ENCODE peak calls at places on chromosomes 12 and 14, in five cellular contexts. One of them, this sample, is unnamed.

GRCh38 chr12:80860206-80860605 is 77.5 kb downstream of the LIN7A start:
- DNase-seq in stimulated activated CD4-positive, alpha-beta T cell treated with anti-CD3 and anti-CD28 coated beads, Interleukin-12 subunit alpha, Interleukin-12 subunit beta, amount 100 ng/mL, for 4 hours: no peak
- DNase-seq in substantia nigra: no peak
- DNase-seq in fibroblast of mammary gland: peak; percentile 39
- DNase-seq in neural progenitor cell: no peak
- DNase-seq in this sample: no peak

GRCh38 chr12:15689751-15690191 is 99.4 kb downstream of the EPS8 start:
- DNase-seq in stimulated activated CD4-positive, alpha-beta T cell treated with anti-CD3 and anti-CD28 coated beads, Interleukin-12 subunit alpha, Interleukin-12 subunit beta, amount 100 ng/mL, for 4 hours: no peak
- DNase-seq in substantia nigra: no peak
- DNase-seq in fibroblast of mammary gland: no peak
- DNase-seq in neural progenitor cell: no peak
- DNase-seq in this sample: no peak

GRCh38 chr14:67515386-67516079 is 17.6 kb upstream of the PLEKHH1 start:
- DNase-seq in stimulated activated CD4-positive, alpha-beta T cell treated with anti-CD3 and anti-CD28 coated beads, Interleukin-12 subunit alpha, Interleukin-12 subunit beta, amount 100 ng/mL, for 4 hours: peak; percentile 52
- DNase-seq in substantia nigra: no peak
- DNase-seq in fibroblast of mammary gland: no peak
- DNase-seq in neural progenitor cell: no peak
- DNase-seq in this sample: peak; percentile 40

GRCh38 chr12:52876371-52876770 is 27.6 kb upstream of the KRT78 start:
- DNase-seq in stimulated activated CD4-positive, alpha-beta T cell treated with anti-CD3 and anti-CD28 coated beads, Interleukin-12 subunit alpha, Interleukin-12 subunit beta, amount 100 ng/mL, for 4 hours: no peak
- DNase-seq in substantia nigra: no peak
- DNase-seq in fibroblast of mammary gland: no peak
- DNase-seq in neural progenitor cell: no peak
- DNase-seq in this sample: no peak

GRCh38 chr12:25718081-25718731 is 165.1 kb upstream of the LMNTD1 start:
- DNase-seq in stimulated activated CD4-positive, alpha-beta T cell treated with anti-CD3 and anti-CD28 coated beads, Interleukin-12 subunit alpha, Interleukin-12 subunit beta, amount 100 ng/mL, for 4 hours: no peak
- DNase-seq in substantia nigra: no peak
- DNase-seq in fibroblast of mammary gland: no peak
- DNase-seq in neural progenitor cell: no peak
- DNase-seq in this sample: no peak

GRCh38 chr12:12892670-12893290 is 1.4 kb downstream of the GPRC5A start:
- DNase-seq in stimulated activated CD4-positive, alpha-beta T cell treated with anti-CD3 and anti-CD28 coated beads, Interleukin-12 subunit alpha, Interleukin-12 subunit beta, amount 100 ng/mL, for 4 hours: no peak
- DNase-seq in substantia nigra: no peak
- DNase-seq in fibroblast of mammary gland: no peak
- DNase-seq in neural progenitor cell: no peak
- DNase-seq in this sample: no peak

GRCh38 chr12:81078469-81079196 is 754 bp downstream of the ACSS3 start:
- DNase-seq in stimulated activated CD4-positive, alpha-beta T cell treated with anti-CD3 and anti-CD28 coated beads, Interleukin-12 subunit alpha, Interleukin-12 subunit beta, amount 100 ng/mL, for 4 hours: no peak
- DNase-seq in substantia nigra: no peak
- DNase-seq in fibroblast of mammary gland: peak; percentile 80
- DNase-seq in neural progenitor cell: peak; percentile 31
- DNase-seq in this sample: peak; percentile 16

GRCh38 chr14:35362441-35362840 is 42.1 kb downstream of the NFKBIA start:
- DNase-seq in stimulated activated CD4-positive, alpha-beta T cell treated with anti-CD3 and anti-CD28 coated beads, Interleukin-12 subunit alpha, Interleukin-12 subunit beta, amount 100 ng/mL, for 4 hours: no peak
- DNase-seq in substantia nigra: no peak
- DNase-seq in fibroblast of mammary gland: no peak
- DNase-seq in neural progenitor cell: no peak
- DNase-seq in this sample: no peak

GRCh38 chr12:9669534-9669933 is at the start of gene CLEC2D:
- DNase-seq in stimulated activated CD4-positive, alpha-beta T cell treated with anti-CD3 and anti-CD28 coated beads, Interleukin-12 subunit alpha, Interleukin-12 subunit beta, amount 100 ng/mL, for 4 hours: no peak
- DNase-seq in substantia nigra: no peak
- DNase-seq in fibroblast of mammary gland: no peak
- DNase-seq in neural progenitor cell: no peak
- DNase-seq in this sample: no peak

GRCh38 chr12:32561931-32562341 is 117.2 kb upstream of the DNM1L start:
- DNase-seq in stimulated activated CD4-positive, alpha-beta T cell treated with anti-CD3 and anti-CD28 coated beads, Interleukin-12 subunit alpha, Interleukin-12 subunit beta, amount 100 ng/mL, for 4 hours: no peak
- DNase-seq in substantia nigra: no peak
- DNase-seq in fibroblast of mammary gland: peak; percentile 58
- DNase-seq in neural progenitor cell: peak; percentile 90
- DNase-seq in this sample: no peak

GRCh38 chr14:85088231-85088630 is 441.7 kb upstream of the FLRT2 start:
- DNase-seq in stimulated activated CD4-positive, alpha-beta T cell treated with anti-CD3 and anti-CD28 coated beads, Interleukin-12 subunit alpha, Interleukin-12 subunit beta, amount 100 ng/mL, for 4 hours: no peak
- DNase-seq in substantia nigra: no peak
- DNase-seq in fibroblast of mammary gland: peak; percentile 50
- DNase-seq in neural progenitor cell: no peak
- DNase-seq in this sample: no peak

GRCh38 chr12:92690601-92691000 is 12.2 kb upstream of the PLEKHG7 start:
- DNase-seq in stimulated activated CD4-positive, alpha-beta T cell treated with anti-CD3 and anti-CD28 coated beads, Interleukin-12 subunit alpha, Interleukin-12 subunit beta, amount 100 ng/mL, for 4 hours: no peak
- DNase-seq in substantia nigra: no peak
- DNase-seq in fibroblast of mammary gland: no peak
- DNase-seq in neural progenitor cell: no peak
- DNase-seq in this sample: no peak

GRCh38 chr12:130499474-130499873 is 161.8 kb downstream of the PIWIL1 start:
- DNase-seq in stimulated activated CD4-positive, alpha-beta T cell treated with anti-CD3 and anti-CD28 coated beads, Interleukin-12 subunit alpha, Interleukin-12 subunit beta, amount 100 ng/mL, for 4 hours: no peak
- DNase-seq in substantia nigra: no peak
- DNase-seq in fibroblast of mammary gland: no peak
- DNase-seq in neural progenitor cell: no peak
- DNase-seq in this sample: no peak

GRCh38 chr12:8037947-8038346 is 5.4 kb downstream of the FOXJ2 start:
- DNase-seq in stimulated activated CD4-positive, alpha-beta T cell treated with anti-CD3 and anti-CD28 coated beads, Interleukin-12 subunit alpha, Interleukin-12 subunit beta, amount 100 ng/mL, for 4 hours: no peak
- DNase-seq in substantia nigra: no peak
- DNase-seq in fibroblast of mammary gland: no peak
- DNase-seq in neural progenitor cell: no peak
- DNase-seq in this sample: no peak

GRCh38 chr12:2739832-2740641 is 54.7 kb upstream of the FKBP4 start:
- DNase-seq in stimulated activated CD4-positive, alpha-beta T cell treated with anti-CD3 and anti-CD28 coated beads, Interleukin-12 subunit alpha, Interleukin-12 subunit beta, amount 100 ng/mL, for 4 hours: no peak
- DNase-seq in substantia nigra: no peak
- DNase-seq in fibroblast of mammary gland: peak; percentile 60
- DNase-seq in neural progenitor cell: peak; percentile 62
- DNase-seq in this sample: no peak

GRCh38 chr14:53226553-53226952 is 73.4 kb upstream of the DDHD1 start:
- DNase-seq in stimulated activated CD4-positive, alpha-beta T cell treated with anti-CD3 and anti-CD28 coated beads, Interleukin-12 subunit alpha, Interleukin-12 subunit beta, amount 100 ng/mL, for 4 hours: no peak
- DNase-seq in substantia nigra: no peak
- DNase-seq in fibroblast of mammary gland: peak; percentile 89
- DNase-seq in neural progenitor cell: no peak
- DNase-seq in this sample: no peak

GRCh38 chr14:22479132-22479531 is 109.9 kb downstream of the DAD1 start:
- DNase-seq in stimulated activated CD4-positive, alpha-beta T cell treated with anti-CD3 and anti-CD28 coated beads, Interleukin-12 subunit alpha, Interleukin-12 subunit beta, amount 100 ng/mL, for 4 hours: no peak
- DNase-seq in substantia nigra: no peak
- DNase-seq in fibroblast of mammary gland: no peak
- DNase-seq in neural progenitor cell: no peak
- DNase-seq in this sample: no peak

GRCh38 chr14:32010561-32011188 is 66.4 kb upstream of the ARHGAP5 start:
- DNase-seq in stimulated activated CD4-positive, alpha-beta T cell treated with anti-CD3 and anti-CD28 coated beads, Interleukin-12 subunit alpha, Interleukin-12 subunit beta, amount 100 ng/mL, for 4 hours: no peak
- DNase-seq in substantia nigra: no peak
- DNase-seq in fibroblast of mammary gland: peak; percentile 87
- DNase-seq in neural progenitor cell: no peak
- DNase-seq in this sample: no peak

GRCh38 chr14:53180272-53181221 is 27.4 kb upstream of the DDHD1 start:
- DNase-seq in stimulated activated CD4-positive, alpha-beta T cell treated with anti-CD3 and anti-CD28 coated beads, Interleukin-12 subunit alpha, Interleukin-12 subunit beta, amount 100 ng/mL, for 4 hours: peak; percentile 12
- DNase-seq in substantia nigra: no peak
- DNase-seq in fibroblast of mammary gland: peak; percentile 52
- DNase-seq in neural progenitor cell: peak; percentile 91
- DNase-seq in this sample: peak; percentile 59

GRCh38 chr12:62912644-62913043 is 22.3 kb downstream of the PPM1H start:
- DNase-seq in stimulated activated CD4-positive, alpha-beta T cell treated with anti-CD3 and anti-CD28 coated beads, Interleukin-12 subunit alpha, Interleukin-12 subunit beta, amount 100 ng/mL, for 4 hours: no peak
- DNase-seq in substantia nigra: no peak
- DNase-seq in fibroblast of mammary gland: no peak
- DNase-seq in neural progenitor cell: no peak
- DNase-seq in this sample: no peak

GRCh38 chr14:36067428-36068187 is 108.9 kb downstream of the PTCSC3 start:
- DNase-seq in stimulated activated CD4-positive, alpha-beta T cell treated with anti-CD3 and anti-CD28 coated beads, Interleukin-12 subunit alpha, Interleukin-12 subunit beta, amount 100 ng/mL, for 4 hours: no peak
- DNase-seq in substantia nigra: no peak
- DNase-seq in fibroblast of mammary gland: no peak
- DNase-seq in neural progenitor cell: no peak
- DNase-seq in this sample: no peak

GRCh38 chr14:49999826-50000214 is 106.9 kb downstream of the ARF6 start:
- DNase-seq in stimulated activated CD4-positive, alpha-beta T cell treated with anti-CD3 and anti-CD28 coated beads, Interleukin-12 subunit alpha, Interleukin-12 subunit beta, amount 100 ng/mL, for 4 hours: no peak
- DNase-seq in substantia nigra: no peak
- DNase-seq in fibroblast of mammary gland: no peak
- DNase-seq in neural progenitor cell: no peak
- DNase-seq in this sample: no peak

GRCh38 chr12:24777359-24777758 is 171.5 kb downstream of the BCAT1 start:
- DNase-seq in stimulated activated CD4-positive, alpha-beta T cell treated with anti-CD3 and anti-CD28 coated beads, Interleukin-12 subunit alpha, Interleukin-12 subunit beta, amount 100 ng/mL, for 4 hours: no peak
- DNase-seq in substantia nigra: no peak
- DNase-seq in fibroblast of mammary gland: no peak
- DNase-seq in neural progenitor cell: no peak
- DNase-seq in this sample: no peak

GRCh38 chr14:52950410-52950897 is 396 bp downstream of the FERMT2 start:
- DNase-seq in stimulated activated CD4-positive, alpha-beta T cell treated with anti-CD3 and anti-CD28 coated beads, Interleukin-12 subunit alpha, Interleukin-12 subunit beta, amount 100 ng/mL, for 4 hours: peak; percentile 3
- DNase-seq in substantia nigra: peak; percentile 70
- DNase-seq in fibroblast of mammary gland: peak; percentile 44
- DNase-seq in neural progenitor cell: peak; percentile 74
- DNase-seq in this sample: peak; percentile 40

GRCh38 chr12:24071842-24072241 is 122.4 kb upstream of the SOX5 start:
- DNase-seq in stimulated activated CD4-positive, alpha-beta T cell treated with anti-CD3 and anti-CD28 coated beads, Interleukin-12 subunit alpha, Interleukin-12 subunit beta, amount 100 ng/mL, for 4 hours: no peak
- DNase-seq in substantia nigra: no peak
- DNase-seq in fibroblast of mammary gland: no peak
- DNase-seq in neural progenitor cell: no peak
- DNase-seq in this sample: no peak

GRCh38 chr12:122946690-122947271 is 19.5 kb downstream of the ABCB9 start:
- DNase-seq in stimulated activated CD4-positive, alpha-beta T cell treated with anti-CD3 and anti-CD28 coated beads, Interleukin-12 subunit alpha, Interleukin-12 subunit beta, amount 100 ng/mL, for 4 hours: peak; percentile 65
- DNase-seq in substantia nigra: no peak
- DNase-seq in fibroblast of mammary gland: peak; percentile 100
- DNase-seq in neural progenitor cell: peak; percentile 31
- DNase-seq in this sample: peak; percentile 34

GRCh38 chr12:111193511-111193910 is 175.4 kb downstream of the PHETA1 start:
- DNase-seq in stimulated activated CD4-positive, alpha-beta T cell treated with anti-CD3 and anti-CD28 coated beads, Interleukin-12 subunit alpha, Interleukin-12 subunit beta, amount 100 ng/mL, for 4 hours: no peak
- DNase-seq in substantia nigra: no peak
- DNase-seq in fibroblast of mammary gland: no peak
- DNase-seq in neural progenitor cell: no peak
- DNase-seq in this sample: no peak

GRCh38 chr14:92934196-92935085 is 11.5 kb downstream of the CHGA start:
- DNase-seq in stimulated activated CD4-positive, alpha-beta T cell treated with anti-CD3 and anti-CD28 coated beads, Interleukin-12 subunit alpha, Interleukin-12 subunit beta, amount 100 ng/mL, for 4 hours: no peak
- DNase-seq in substantia nigra: no peak
- DNase-seq in fibroblast of mammary gland: no peak
- DNase-seq in neural progenitor cell: no peak
- DNase-seq in this sample: no peak

GRCh38 chr12:31007153-31007495 is 66.5 kb upstream of the DDX11 start:
- DNase-seq in stimulated activated CD4-positive, alpha-beta T cell treated with anti-CD3 and anti-CD28 coated beads, Interleukin-12 subunit alpha, Interleukin-12 subunit beta, amount 100 ng/mL, for 4 hours: no peak
- DNase-seq in substantia nigra: no peak
- DNase-seq in fibroblast of mammary gland: no peak
- DNase-seq in neural progenitor cell: no peak
- DNase-seq in this sample: no peak

GRCh38 chr12:100142851-100143559 is at the start of gene BLTP3B:
- DNase-seq in stimulated activated CD4-positive, alpha-beta T cell treated with anti-CD3 and anti-CD28 coated beads, Interleukin-12 subunit alpha, Interleukin-12 subunit beta, amount 100 ng/mL, for 4 hours: peak; percentile 96
- DNase-seq in substantia nigra: peak; percentile 81
- DNase-seq in fibroblast of mammary gland: peak; percentile 63
- DNase-seq in neural progenitor cell: peak; percentile 94
- DNase-seq in this sample: peak; percentile 91

GRCh38 chr14:36129181-36129580 is 47.3 kb downstream of the PTCSC3 start:
- DNase-seq in stimulated activated CD4-positive, alpha-beta T cell treated with anti-CD3 and anti-CD28 coated beads, Interleukin-12 subunit alpha, Interleukin-12 subunit beta, amount 100 ng/mL, for 4 hours: no peak
- DNase-seq in substantia nigra: no peak
- DNase-seq in fibroblast of mammary gland: no peak
- DNase-seq in neural progenitor cell: peak; percentile 20
- DNase-seq in this sample: peak; percentile 16

GRCh38 chr14:67559639-67560038 is 26.5 kb downstream of the PLEKHH1 start:
- DNase-seq in stimulated activated CD4-positive, alpha-beta T cell treated with anti-CD3 and anti-CD28 coated beads, Interleukin-12 subunit alpha, Interleukin-12 subunit beta, amount 100 ng/mL, for 4 hours: no peak
- DNase-seq in substantia nigra: no peak
- DNase-seq in fibroblast of mammary gland: no peak
- DNase-seq in neural progenitor cell: no peak
- DNase-seq in this sample: no peak

GRCh38 chr12:109346920-109347319 is 780 bp upstream of the MYO1H start:
- DNase-seq in stimulated activated CD4-positive, alpha-beta T cell treated with anti-CD3 and anti-CD28 coated beads, Interleukin-12 subunit alpha, Interleukin-12 subunit beta, amount 100 ng/mL, for 4 hours: no peak
- DNase-seq in substantia nigra: no peak
- DNase-seq in fibroblast of mammary gland: no peak
- DNase-seq in neural progenitor cell: no peak
- DNase-seq in this sample: no peak